ENCODE peak calls at places on chromosomes 13 and 19, in eight cellular contexts. R is stimulated activated effector memory CD8-positive, alpha-beta T cell treated with anti-CD3 and anti-CD28 coated beads, Interleukin-12 subunit alpha, Interleukin-12 subunit beta, amount 100 ng/mL, for 72 hours; P is left colon; I is nucleus accumbens; S is amniotic stem cell; V is stimulated activated CD4-positive, alpha-beta T cell treated with anti-CD3 and anti-CD28 coated beads, Interleukin-4, amount 100 ng/mL, for 48 hours; C is NCI-H2029 treated with DMSO at 0.1 percent for 48 hours; B is BJ. U is an unnamed sample.

GRCh38 chr13:114148521-114148855 is 16.1 kb upstream of the RASA3 start:
- DNase-seq in R (peak), P (no peak), I (no peak), S (no peak), V (peak), C (no peak), B (no peak), U (peak)

GRCh38 chr13:50377726-50378270 is 362.6 kb downstream of the KCNRG start:
- DNase-seq in R (no peak), P (no peak), I (no peak), S (no peak), V (no peak), C (no peak), B (no peak), U (no peak)

GRCh38 chr13:45542391-45542790 is 73.1 kb downstream of the ERICH6B start:
- DNase-seq in R (no peak), P (no peak), I (no peak), S (no peak), V (no peak), C (no peak), B (no peak), U (no peak)

GRCh38 chr19:12834976-12835757 is 788 bp upstream of the RTBDN start:
- DNase-seq in R (no peak), P (peak), I (peak), S (no peak), V (no peak), C (peak), B (no peak), U (no peak)

GRCh38 chr19:39411006-39411831 is 1.2 kb upstream of the PLEKHG2 start:
- DNase-seq in R (no peak), P (peak), I (no peak), S (no peak), V (no peak), C (no peak), B (no peak), U (no peak)

GRCh38 chr13:95437561-95437960 is 115.0 kb upstream of the CLDN10 start:
- DNase-seq in R (no peak), P (no peak), I (no peak), S (no peak), V (no peak), C (no peak), B (no peak), U (no peak)

GRCh38 chr19:33472696-33473624 is 48.6 kb downstream of the PEPD start:
- DNase-seq in R (no peak), P (no peak), I (no peak), S (peak), V (no peak), C (no peak), B (peak), U (no peak)

GRCh38 chr13:29454931-29455481 is 140.5 kb downstream of the SLC7A1 start:
- DNase-seq in R (no peak), P (no peak), I (no peak), S (no peak), V (no peak), C (no peak), B (peak), U (peak)

GRCh38 chr13:75181906-75182305 is 300.1 kb downstream of the TBC1D4 start:
- DNase-seq in R (no peak), P (no peak), I (no peak), S (peak), V (no peak), C (no peak), B (peak), U (no peak)

GRCh38 chr13:99214691-99215090 is 14.0 kb downstream of the UBAC2 start:
- DNase-seq in R (no peak), P (no peak), I (no peak), S (no peak), V (no peak), C (no peak), B (no peak), U (no peak)

GRCh38 chr13:113448545-113448884 is 4.8 kb downstream of the ADPRHL1 start:
- DNase-seq in R (no peak), P (peak), I (no peak), S (no peak), V (no peak), C (no peak), B (no peak), U (no peak)

U was measured in GM19239.